ENCODE peak calls at places on chromosomes 7 and 10, in four cellular contexts. P is HepG2, I is heart right ventricle, X is adipocyte. O is an unnamed sample.

GRCh38 chr10:91520657-91521056 is 110.5 kb downstream of the HECTD2 start:
- DNase-seq in P (no peak), I (no peak), X (no peak), O (peak; percentile 13)

GRCh38 chr7:84256481-84256880 is 61.9 kb upstream of the SEMA3A start:
- DNase-seq in P (no peak), I (no peak), X (no peak), O (no peak)

GRCh38 chr7:16066805-16067459 is 354.4 kb downstream of the CRPPA start:
- DNase-seq in P (no peak), I (no peak), X (peak; percentile 38), O (no peak)

GRCh38 chr10:23341004-23341403 is 3.6 kb downstream of the C10orf67 start:
- DNase-seq in P (no peak), I (no peak), X (no peak), O (no peak)

GRCh38 chr7:84042110-84042539 is 152.5 kb downstream of the SEMA3A start:
- DNase-seq in P (no peak), I (no peak), X (peak; percentile 68), O (peak; percentile 32)

GRCh38 chr10:86899670-86900276 is 57.6 kb downstream of the MMRN2 start:
- DNase-seq in P (peak; percentile 60), I (no peak), X (peak; percentile 90), O (peak; percentile 73)

GRCh38 chr10:33559105-33559504 is 224.6 kb upstream of the NRP1 start:
- DNase-seq in P (no peak), I (no peak), X (peak; percentile 75), O (no peak)

GRCh38 chr7:115010436-115010810 is 88.5 kb downstream of the MDFIC start:
- DNase-seq in P (no peak), I (no peak), X (no peak), O (peak; percentile 25)

GRCh38 chr7:81618400-81619014 is 151.3 kb downstream of the HGF start:
- DNase-seq in P (peak; percentile 11), I (no peak), X (peak; percentile 92), O (no peak)

GRCh38 chr10:43126759-43127424 is 11.4 kb upstream of the CSGALNACT2 start:
- DNase-seq in P (no peak), I (no peak), X (no peak), O (no peak)

GRCh38 chr10:120453886-120454285 is 3.1 kb upstream of the PLPP4 start:
- DNase-seq in P (no peak), I (no peak), X (no peak), O (no peak)

GRCh38 chr10:109981641-109982040 is 26.1 kb upstream of the ADD3 start:
- DNase-seq in P (no peak), I (no peak), X (no peak), O (peak; percentile 79)

GRCh38 chr10:21015838-21016237 is 118.7 kb upstream of the NEBL start:
- DNase-seq in P (no peak), I (no peak), X (no peak), O (no peak)

GRCh38 chr7:116836911-116837310 is 25.5 kb upstream of the CAPZA2 start:
- DNase-seq in P (no peak), I (no peak), X (no peak), O (peak; percentile 81)

GRCh38 chr7:55194522-55194921 is 170.6 kb upstream of the LANCL2 start:
- DNase-seq in P (no peak), I (no peak), X (no peak), O (no peak)

GRCh38 chr7:117061751-117062150 is 108.5 kb downstream of the ST7 start:
- DNase-seq in P (no peak), I (no peak), X (peak; percentile 22), O (no peak)

GRCh38 chr7:111556977-111557376 is 5.3 kb downstream of the IMMP2L start:
- DNase-seq in P (no peak), I (no peak), X (no peak), O (no peak)

GRCh38 chr10:70699659-70700174 is 27.4 kb downstream of the ADAMTS14 start:
- DNase-seq in P (peak; percentile 9), I (no peak), X (no peak), O (peak; percentile 16)

GRCh38 chr10:7090529-7090928 is 320.3 kb downstream of the SFMBT2 start:
- DNase-seq in P (no peak), I (no peak), X (no peak), O (peak; percentile 2)

GRCh38 chr10:71136036-71136690 is 76.2 kb upstream of the UNC5B start:
- DNase-seq in P (no peak), I (no peak), X (no peak), O (no peak)

GRCh38 chr10:46547331-46547880 is 9.1 kb downstream of the GPRIN2 start:
- DNase-seq in P (no peak), I (no peak), X (no peak), O (no peak)

GRCh38 chr10:130042386-130042785 is 68.2 kb downstream of the C10orf143 start:
- DNase-seq in P (no peak), I (no peak), X (no peak), O (no peak)

GRCh38 chr10:74227697-74228424 is 76.8 kb downstream of the ADK start:
- DNase-seq in P (no peak), I (no peak), X (peak; percentile 46), O (peak; percentile 10)

GRCh38 chr10:92832998-92833642 is 15.2 kb upstream of the EXOC6 start:
- DNase-seq in P (no peak), I (no peak), X (no peak), O (no peak)

GRCh38 chr10:23868121-23868520 is 340.8 kb upstream of the KIAA1217 start:
- DNase-seq in P (no peak), I (no peak), X (no peak), O (no peak)

GRCh38 chr10:128054163-128054970 is 71.9 kb downstream of the MKI67 start:
- DNase-seq in P (no peak), I (no peak), X (no peak), O (no peak)

GRCh38 chr10:125691160-125691981 is 8.4 kb upstream of the TEX36 start:
- DNase-seq in P (no peak), I (no peak), X (peak; percentile 55), O (no peak)

GRCh38 chr10:74704629-74705360 is 121.6 kb upstream of the KAT6B start:
- DNase-seq in P (peak; percentile 26), I (no peak), X (peak; percentile 73), O (no peak)

GRCh38 chr10:102620615-102621417 is 23.5 kb upstream of the TRIM8 start:
- DNase-seq in P (no peak), I (no peak), X (no peak), O (no peak)

GRCh38 chr7:101112233-101112632 is 14.7 kb upstream of the SERPINE1 start:
- DNase-seq in P (no peak), I (peak; percentile 85), X (no peak), O (no peak)

GRCh38 chr7:111292026-111292430 is 201.1 kb downstream of the LRRN3 start:
- DNase-seq in P (no peak), I (no peak), X (peak; percentile 81), O (no peak)

GRCh38 chr10:131785121-131785460 is 115.7 kb upstream of the PPP2R2D start:
- DNase-seq in P (no peak), I (no peak), X (no peak), O (no peak)

GRCh38 chr10:48306870-48307531 is 524 bp downstream of the MAPK8 start:
- DNase-seq in P (peak; percentile 21), I (peak; percentile 78), X (peak; percentile 84), O (peak; percentile 40)

GRCh38 chr10:118968482-118968881 is 61.0 kb upstream of the NANOS1 start:
- DNase-seq in P (no peak), I (no peak), X (no peak), O (no peak)

GRCh38 chr10:102009801-102010425 is 46.1 kb downstream of the ARMH3 start:
- DNase-seq in P (peak; percentile 85), I (no peak), X (peak; percentile 94), O (peak; percentile 85)

GRCh38 chr7:46071601-46072000 is 150.5 kb upstream of the IGFBP3 start:
- DNase-seq in P (no peak), I (no peak), X (peak; percentile 32), O (no peak)

GRCh38 chr7:159209429-159209828 is 64.8 kb upstream of the VIPR2 start:
- DNase-seq in P (no peak), I (no peak), X (no peak), O (no peak)

DNA sequence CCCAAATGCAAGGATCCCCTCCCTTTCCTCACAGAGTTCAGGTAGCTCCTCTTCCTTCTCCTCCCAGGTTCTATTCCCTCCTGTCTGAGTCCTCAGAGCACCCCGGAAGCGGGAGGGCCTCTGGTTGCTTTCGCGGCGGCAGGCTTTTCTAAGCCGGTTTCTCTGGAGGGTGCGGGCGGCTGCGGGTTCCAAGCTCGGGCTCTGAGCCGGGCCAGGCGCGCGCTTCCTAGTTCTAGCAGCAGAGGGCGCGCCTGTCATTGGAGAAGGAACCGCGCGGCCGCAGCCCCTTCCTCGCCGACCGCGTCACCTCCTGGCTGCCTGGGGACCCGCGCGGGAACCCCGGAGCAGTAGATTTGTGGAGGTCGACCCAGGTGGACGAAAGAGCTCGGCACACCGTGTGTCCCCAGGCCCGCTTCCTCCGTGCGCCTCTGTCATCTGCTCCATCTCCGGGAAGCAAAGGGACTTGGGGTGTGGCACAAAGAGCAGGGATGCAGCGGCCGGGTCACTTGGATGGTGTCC is 388.9 kb upstream of the PODXL start:
- DNase-seq in P (peak; percentile 9), I (peak; percentile 47), X (peak; percentile 74), O (peak; percentile 53)
- H3K4me3 ChIP-seq in P (peak overlapping the region; percentile 10), I (no peak overlapping the region), X (peak overlapping the region; percentile 43), O (no peak overlapping the region)

DNA sequence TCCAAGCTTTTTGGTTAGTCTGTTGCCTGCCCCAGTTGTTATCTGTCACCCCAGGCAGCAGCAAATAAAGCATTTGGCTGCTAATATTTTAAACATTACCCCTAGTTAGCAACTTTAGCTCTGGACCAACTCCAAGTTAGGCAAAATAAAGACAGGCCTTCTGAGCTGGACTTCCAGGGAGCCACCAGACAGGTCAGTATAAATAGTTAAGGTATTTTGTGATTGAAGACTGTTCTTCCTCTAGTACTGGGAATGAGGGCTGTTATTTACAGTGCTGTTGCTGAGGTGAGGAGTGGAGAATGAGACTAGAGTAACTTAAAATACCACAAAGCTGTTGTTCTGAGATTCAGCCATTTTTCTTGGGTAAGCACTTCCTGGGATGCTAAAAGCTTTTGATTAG is 40.1 kb downstream of the ZNF518A start:
- DNase-seq in P (no peak), I (no peak), X (no peak), O (no peak)
- H3K9me3 ChIP-seq in P (peaks cover 7% of the 10 kb centered on the region), I (peaks cover 21% of the 10 kb centered on the region), X (peaks cover 38% of the 10 kb centered on the region), O (peaks cover 3% of the 10 kb centered on the region)

GRCh38 chr10:133277993-133278576 is 1.4 kb upstream of the ADAM8 start:
- DNase-seq in P (peak; percentile 72), I (no peak), X (no peak), O (no peak)
- H3K4me3 ChIP-seq in P (peak overlapping the region; percentile 48), I (no peak overlapping the region), X (no peak overlapping the region), O (no peak overlapping the region)

DNA sequence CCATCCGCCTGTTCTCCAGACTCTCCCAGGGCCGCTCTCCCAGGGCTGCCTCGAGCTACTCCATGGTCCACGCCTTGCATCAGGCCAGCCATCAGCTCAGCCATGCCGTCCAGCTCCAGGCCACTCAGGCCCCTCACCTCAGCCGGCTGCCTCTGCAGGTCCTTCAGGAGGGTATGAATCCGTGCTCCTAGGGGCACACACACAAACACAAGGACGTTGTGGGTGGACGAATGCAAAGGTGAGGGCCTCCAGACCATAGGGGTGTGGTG is 449.4 kb downstream of the PTPRN2 start:
- DNase-seq in P (no peak), I (no peak), X (no peak), O (no peak)
- H3K9me3 ChIP-seq in P (no peaks in the 10 kb centered on the region), I (no peaks in the 10 kb centered on the region), X (no peaks in the 10 kb centered on the region), O (no peaks in the 10 kb centered on the region)

O was measured in small intestine.